ENCODE peak calls at places on chromosomes 13 and 19, in four cellular contexts. J, S, E and D are unnamed samples.

GRCh38 chr13:99721606-99722384 is 220.5 kb downstream of the TM9SF2 start:
- DNase-seq in J (no peak), S (no peak), E (no peak), D (no peak)

GRCh38 chr13:40665061-40665753 is 1.2 kb downstream of the FOXO1 start:
- DNase-seq in J (no peak), S (peak; percentile 68), E (peak; percentile 57), D (peak; percentile 64)

GRCh38 chr19:13526552-13526951 is 20.3 kb upstream of the CACNA1A start:
- DNase-seq in J (no peak), S (peak; percentile 28), E (peak; percentile 70), D (no peak)

GRCh38 chr19:7377196-7377595 is 28.5 kb downstream of the ARHGEF18 start:
- DNase-seq in J (no peak), S (no peak), E (no peak), D (no peak)

GRCh38 chr13:62653371-62653770 is 1237.7 kb upstream of the PCDH20 start:
- DNase-seq in J (no peak), S (no peak), E (no peak), D (no peak)

GRCh38 chr13:30895773-30896172 is 10.3 kb upstream of the MEDAG start:
- DNase-seq in J (no peak), S (peak; percentile 12), E (no peak), D (no peak)

GRCh38 chr13:49810825-49811526 is 18.5 kb upstream of the KPNA3 start:
- DNase-seq in J (no peak), S (peak; percentile 55), E (no peak), D (no peak)

GRCh38 chr19:13987101-13987890 is 18.8 kb downstream of the RFX1 start:
- DNase-seq in J (no peak), S (no peak), E (no peak), D (no peak)

GRCh38 chr13:59086147-59086546 is 1077.6 kb downstream of the DIAPH3 start:
- DNase-seq in J (no peak), S (no peak), E (no peak), D (no peak)

GRCh38 chr19:5255602-5256231 is 84.9 kb downstream of the PTPRS start:
- DNase-seq in J (no peak), S (no peak), E (no peak), D (no peak)

GRCh38 chr13:59906413-59907027 is 257.2 kb downstream of the DIAPH3 start:
- DNase-seq in J (no peak), S (peak; percentile 40), E (peak; percentile 7), D (no peak)

GRCh38 chr19:31357315-31357673 is 8.1 kb upstream of the TSHZ3 start:
- DNase-seq in J (no peak), S (no peak), E (no peak), D (no peak)

GRCh38 chr13:106794131-106794530 is 226.2 kb upstream of the ARGLU1 start:
- DNase-seq in J (no peak), S (no peak), E (no peak), D (no peak)

GRCh38 chr19:485583-486236 is 10.6 kb upstream of the MADCAM1 start:
- DNase-seq in J (no peak), S (no peak), E (peak; percentile 37), D (no peak)

GRCh38 chr13:77698211-77699058 is 948 bp downstream of the SLAIN1 start:
- DNase-seq in J (peak; percentile 8), S (peak; percentile 63), E (peak; percentile 58), D (peak; percentile 35)

GRCh38 chr19:33302175-33302973 is at the start of gene CEBPA:
- DNase-seq in J (peak; percentile 47), S (peak; percentile 95), E (peak; percentile 95), D (peak; percentile 60)

GRCh38 chr13:50116430-50116973 is 101.3 kb downstream of the KCNRG start:
- DNase-seq in J (no peak), S (no peak), E (no peak), D (no peak)

GRCh38 chr13:99197257-99197651 is 3.4 kb upstream of the UBAC2 start:
- DNase-seq in J (no peak), S (no peak), E (no peak), D (no peak)

GRCh38 chr19:11379857-11380350 is 4.2 kb downstream of the EPOR start:
- DNase-seq in J (no peak), S (no peak), E (no peak), D (no peak)

GRCh38 chr13:41401371-41401770 is 56.0 kb upstream of the RGCC start:
- DNase-seq in J (no peak), S (no peak), E (peak; percentile 29), D (no peak)

GRCh38 chr13:110411316-110412105 is 104.4 kb downstream of the COL4A2 start:
- DNase-seq in J (no peak), S (no peak), E (no peak), D (no peak)

GRCh38 chr13:78152415-78152814 is 233.8 kb upstream of the EDNRB start:
- DNase-seq in J (no peak), S (no peak), E (no peak), D (no peak)

GRCh38 chr13:59111711-59112110 is 1052.0 kb downstream of the DIAPH3 start:
- DNase-seq in J (no peak), S (no peak), E (no peak), D (no peak)

GRCh38 chr13:51811046-51811445 is 7.1 kb upstream of the DHRS12 start:
- DNase-seq in J (no peak), S (no peak), E (no peak), D (no peak)